ENCODE peak calls at places on chromosomes 3 and 15, in nine cellular contexts. One of them, this sample, is unnamed.
A peak's percentile ranks its signal among the peaks of the same experiment; 100 is the strongest.

GRCh38 chr3:194404365-194405140 is 5.5 kb upstream of the GP5 start:
- DNase-seq in activated naive CD4-positive, alpha-beta T cell treated with Interleukin-2 at 50 U/mL for 16 hours: no peak
- DNase-seq in activated CD4-positive, CD25-positive, alpha-beta regulatory T cell treated with anti-CD3 and anti-CD28 coated beads, Interleukin-2, amount 50 U/mL, for 72 hours: no peak
- DNase-seq in tibial nerve: peak; percentile 73
- DNase-seq in AG08395: peak; percentile 42
- DNase-seq in hepatic stellate cell: no peak
- DNase-seq in EH: peak; percentile 67
- DNase-seq in body of pancreas: peak; percentile 43
- DNase-seq in DND-41: peak; percentile 56
- DNase-seq in this sample: peak; percentile 52

GRCh38 chr3:196268270-196269163 is 19.0 kb downstream of the PCYT1A start:
- DNase-seq in AG08395: peak; percentile 56
- DNase-seq in DND-41: no peak
- DNase-seq in activated naive CD4-positive, alpha-beta T cell treated with Interleukin-2 at 50 U/mL for 16 hours: no peak
- DNase-seq in body of pancreas: no peak
- DNase-seq in hepatic stellate cell: no peak
- DNase-seq in tibial nerve: no peak
- DNase-seq in EH: peak; percentile 89
- DNase-seq in activated CD4-positive, CD25-positive, alpha-beta regulatory T cell treated with anti-CD3 and anti-CD28 coated beads, Interleukin-2, amount 50 U/mL, for 72 hours: no peak
- DNase-seq in this sample: no peak

GRCh38 chr15:39869858-39870515 is 50.1 kb downstream of the GPR176 start:
- DNase-seq in activated CD4-positive, CD25-positive, alpha-beta regulatory T cell treated with anti-CD3 and anti-CD28 coated beads, Interleukin-2, amount 50 U/mL, for 72 hours: no peak
- DNase-seq in body of pancreas: no peak
- DNase-seq in DND-41: no peak
- DNase-seq in EH: no peak
- DNase-seq in hepatic stellate cell: no peak
- DNase-seq in AG08395: no peak
- DNase-seq in activated naive CD4-positive, alpha-beta T cell treated with Interleukin-2 at 50 U/mL for 16 hours: no peak
- DNase-seq in tibial nerve: peak; percentile 21
- DNase-seq in this sample: no peak

GRCh38 chr3:18987862-18988447 is 160.4 kb upstream of the KCNH8 start:
- DNase-seq in AG08395: no peak
- DNase-seq in tibial nerve: no peak
- DNase-seq in DND-41: no peak
- DNase-seq in activated CD4-positive, CD25-positive, alpha-beta regulatory T cell treated with anti-CD3 and anti-CD28 coated beads, Interleukin-2, amount 50 U/mL, for 72 hours: no peak
- DNase-seq in activated naive CD4-positive, alpha-beta T cell treated with Interleukin-2 at 50 U/mL for 16 hours: no peak
- DNase-seq in hepatic stellate cell: no peak
- DNase-seq in body of pancreas: peak; percentile 12
- DNase-seq in EH: no peak
- DNase-seq in this sample: no peak

GRCh38 chr15:63243776-63244175 is 33.6 kb upstream of the APH1B start:
- DNase-seq in tibial nerve: no peak
- DNase-seq in hepatic stellate cell: no peak
- DNase-seq in activated naive CD4-positive, alpha-beta T cell treated with Interleukin-2 at 50 U/mL for 16 hours: no peak
- DNase-seq in EH: no peak
- DNase-seq in activated CD4-positive, CD25-positive, alpha-beta regulatory T cell treated with anti-CD3 and anti-CD28 coated beads, Interleukin-2, amount 50 U/mL, for 72 hours: no peak
- DNase-seq in body of pancreas: no peak
- DNase-seq in AG08395: no peak
- DNase-seq in DND-41: no peak
- DNase-seq in this sample: no peak

GRCh38 chr3:172709776-172710708 is 825 bp downstream of the NCEH1 start:
- DNase-seq in tibial nerve: peak; percentile 17
- DNase-seq in activated CD4-positive, CD25-positive, alpha-beta regulatory T cell treated with anti-CD3 and anti-CD28 coated beads, Interleukin-2, amount 50 U/mL, for 72 hours: no peak
- DNase-seq in DND-41: no peak
- DNase-seq in EH: peak; percentile 66
- DNase-seq in AG08395: peak; percentile 31
- DNase-seq in body of pancreas: peak; percentile 37
- DNase-seq in hepatic stellate cell: peak; percentile 45
- DNase-seq in activated naive CD4-positive, alpha-beta T cell treated with Interleukin-2 at 50 U/mL for 16 hours: peak; percentile 3
- DNase-seq in this sample: no peak

GRCh38 chr3:176992565-176992964 is 204.7 kb downstream of the TBL1XR1 start:
- DNase-seq in DND-41: no peak
- DNase-seq in EH: no peak
- DNase-seq in AG08395: no peak
- DNase-seq in body of pancreas: no peak
- DNase-seq in activated CD4-positive, CD25-positive, alpha-beta regulatory T cell treated with anti-CD3 and anti-CD28 coated beads, Interleukin-2, amount 50 U/mL, for 72 hours: no peak
- DNase-seq in activated naive CD4-positive, alpha-beta T cell treated with Interleukin-2 at 50 U/mL for 16 hours: no peak
- DNase-seq in hepatic stellate cell: no peak
- DNase-seq in tibial nerve: no peak
- DNase-seq in this sample: no peak

GRCh38 chr3:125406070-125406469 is 30.9 kb upstream of the ZNF148 start:
- DNase-seq in AG08395: no peak
- DNase-seq in hepatic stellate cell: no peak
- DNase-seq in EH: no peak
- DNase-seq in activated CD4-positive, CD25-positive, alpha-beta regulatory T cell treated with anti-CD3 and anti-CD28 coated beads, Interleukin-2, amount 50 U/mL, for 72 hours: no peak
- DNase-seq in DND-41: no peak
- DNase-seq in body of pancreas: no peak
- DNase-seq in activated naive CD4-positive, alpha-beta T cell treated with Interleukin-2 at 50 U/mL for 16 hours: no peak
- DNase-seq in tibial nerve: no peak
- DNase-seq in this sample: no peak

GRCh38 chr15:79066391-79067090 is 24.0 kb downstream of the RASGRF1 start:
- DNase-seq in body of pancreas: no peak
- DNase-seq in DND-41: no peak
- DNase-seq in activated naive CD4-positive, alpha-beta T cell treated with Interleukin-2 at 50 U/mL for 16 hours: no peak
- DNase-seq in activated CD4-positive, CD25-positive, alpha-beta regulatory T cell treated with anti-CD3 and anti-CD28 coated beads, Interleukin-2, amount 50 U/mL, for 72 hours: no peak
- DNase-seq in AG08395: no peak
- DNase-seq in EH: no peak
- DNase-seq in hepatic stellate cell: no peak
- DNase-seq in tibial nerve: no peak
- DNase-seq in this sample: no peak

GRCh38 chr3:116034797-116035196 is 410.5 kb downstream of the LSAMP start:
- DNase-seq in AG08395: no peak
- DNase-seq in body of pancreas: no peak
- DNase-seq in tibial nerve: no peak
- DNase-seq in activated CD4-positive, CD25-positive, alpha-beta regulatory T cell treated with anti-CD3 and anti-CD28 coated beads, Interleukin-2, amount 50 U/mL, for 72 hours: no peak
- DNase-seq in EH: no peak
- DNase-seq in hepatic stellate cell: no peak
- DNase-seq in DND-41: no peak
- DNase-seq in activated naive CD4-positive, alpha-beta T cell treated with Interleukin-2 at 50 U/mL for 16 hours: no peak
- DNase-seq in this sample: no peak